ENCODE peak calls at places on chromosomes 6 and 20, in six cellular contexts. F, D, V, C, M and G are unnamed samples.

GRCh38 chr6:89667872-89668556 is 29.5 kb upstream of the LYRM2 start:
- DNase-seq in F (no peak), D (no peak), V (no peak), C (no peak), M (no peak), G (no peak)

GRCh38 chr6:136326038-136326561 is 36.5 kb upstream of the BCLAF1 start:
- DNase-seq in F (no peak), D (no peak), V (no peak), C (no peak), M (no peak), G (no peak)

GRCh38 chr6:31407699-31408098 is 4.3 kb downstream of the MICA start:
- DNase-seq in F (no peak), D (no peak), V (no peak), C (no peak), M (no peak), G (no peak)

GRCh38 chr6:142242269-142242668 is 59.5 kb upstream of the ADGRG6 start:
- DNase-seq in F (no peak), D (no peak), V (no peak), C (no peak), M (no peak), G (no peak)

GRCh38 chr20:5657190-5657872 is 92.9 kb upstream of the SHLD1 start:
- DNase-seq in F (peak), D (peak), V (no peak), C (no peak), M (no peak), G (peak)

GRCh38 chr20:53024121-53024520 is 52.0 kb downstream of the TSHZ2 start:
- DNase-seq in F (no peak), D (no peak), V (no peak), C (no peak), M (no peak), G (no peak)

GRCh38 chr6:33123732-33124524 is 48.1 kb downstream of the HLA-DPB1 start:
- DNase-seq in F (no peak), D (no peak), V (no peak), C (no peak), M (peak), G (peak)

GRCh38 chr20:45497971-45498494 is 17.4 kb downstream of the SPINT3 start:
- DNase-seq in F (no peak), D (no peak), V (no peak), C (no peak), M (no peak), G (no peak)

GRCh38 chr6:71486466-71486865 is 197.9 kb downstream of the OGFRL1 start:
- DNase-seq in F (no peak), D (no peak), V (no peak), C (no peak), M (no peak), G (no peak)

GRCh38 chr6:159836294-159837140 is 36.4 kb downstream of the PNLDC1 start:
- DNase-seq in F (no peak), D (no peak), V (no peak), C (no peak), M (no peak), G (no peak)